ENCODE peak calls at places on chromosomes 6 and 20, in seven cellular contexts. One of them, this sample, is unnamed.
A peak's percentile ranks its signal among the peaks of the same experiment; 100 is the strongest.

GRCh38 chr6:6729971-6730370 is 141.5 kb downstream of the LY86 start:
- DNase-seq in stimulated activated CD4-positive, alpha-beta T cell treated with anti-CD3 and anti-CD28 coated beads, Interleukin-2, amount 100 ng/mL, for 48 hours: no peak
- DNase-seq in AG20443: no peak
- DNase-seq in Panc1: no peak
- DNase-seq in activated CD8-positive, alpha-beta memory T cell treated with anti-CD3 and anti-CD28 coated beads, Interleukin-2, amount 50 U/mL, for 4 hours: no peak
- DNase-seq in NCI-H2107: no peak
- DNase-seq in NCI-H1694 treated with DMSO at 0.1 percent for 48 hours: no peak
- DNase-seq in this sample: no peak

GRCh38 chr6:21648475-21649050 is 55.0 kb downstream of the SOX4 start:
- DNase-seq in stimulated activated CD4-positive, alpha-beta T cell treated with anti-CD3 and anti-CD28 coated beads, Interleukin-2, amount 100 ng/mL, for 48 hours: no peak
- DNase-seq in AG20443: no peak
- DNase-seq in Panc1: no peak
- DNase-seq in activated CD8-positive, alpha-beta memory T cell treated with anti-CD3 and anti-CD28 coated beads, Interleukin-2, amount 50 U/mL, for 4 hours: no peak
- DNase-seq in NCI-H2107: no peak
- DNase-seq in NCI-H1694 treated with DMSO at 0.1 percent for 48 hours: no peak
- DNase-seq in this sample: peak; percentile 75

GRCh38 chr6:159169193-159169555 is at the start of gene FNDC1:
- DNase-seq in stimulated activated CD4-positive, alpha-beta T cell treated with anti-CD3 and anti-CD28 coated beads, Interleukin-2, amount 100 ng/mL, for 48 hours: peak; percentile 71
- DNase-seq in AG20443: peak; percentile 86
- DNase-seq in Panc1: no peak
- DNase-seq in activated CD8-positive, alpha-beta memory T cell treated with anti-CD3 and anti-CD28 coated beads, Interleukin-2, amount 50 U/mL, for 4 hours: no peak
- DNase-seq in NCI-H2107: no peak
- DNase-seq in NCI-H1694 treated with DMSO at 0.1 percent for 48 hours: no peak
- DNase-seq in this sample: peak; percentile 42

GRCh38 chr20:63696628-63697356 is at the start of gene TNFRSF6B:
- DNase-seq in stimulated activated CD4-positive, alpha-beta T cell treated with anti-CD3 and anti-CD28 coated beads, Interleukin-2, amount 100 ng/mL, for 48 hours: no peak
- DNase-seq in AG20443: no peak
- DNase-seq in Panc1: no peak
- DNase-seq in activated CD8-positive, alpha-beta memory T cell treated with anti-CD3 and anti-CD28 coated beads, Interleukin-2, amount 50 U/mL, for 4 hours: no peak
- DNase-seq in NCI-H2107: no peak
- DNase-seq in NCI-H1694 treated with DMSO at 0.1 percent for 48 hours: no peak
- DNase-seq in this sample: no peak

GRCh38 chr6:157229733-157230132 is 93.6 kb downstream of the TMEM242 start:
- DNase-seq in stimulated activated CD4-positive, alpha-beta T cell treated with anti-CD3 and anti-CD28 coated beads, Interleukin-2, amount 100 ng/mL, for 48 hours: no peak
- DNase-seq in AG20443: no peak
- DNase-seq in Panc1: no peak
- DNase-seq in activated CD8-positive, alpha-beta memory T cell treated with anti-CD3 and anti-CD28 coated beads, Interleukin-2, amount 50 U/mL, for 4 hours: no peak
- DNase-seq in NCI-H2107: peak; percentile 92
- DNase-seq in NCI-H1694 treated with DMSO at 0.1 percent for 48 hours: peak; percentile 25
- DNase-seq in this sample: peak; percentile 99

GRCh38 chr6:151534576-151534975 is 40.8 kb downstream of the CCDC170 start:
- DNase-seq in stimulated activated CD4-positive, alpha-beta T cell treated with anti-CD3 and anti-CD28 coated beads, Interleukin-2, amount 100 ng/mL, for 48 hours: no peak
- DNase-seq in AG20443: no peak
- DNase-seq in Panc1: no peak
- DNase-seq in activated CD8-positive, alpha-beta memory T cell treated with anti-CD3 and anti-CD28 coated beads, Interleukin-2, amount 50 U/mL, for 4 hours: no peak
- DNase-seq in NCI-H2107: no peak
- DNase-seq in NCI-H1694 treated with DMSO at 0.1 percent for 48 hours: no peak
- DNase-seq in this sample: no peak

GRCh38 chr6:227074-227782 is 65.1 kb upstream of the DUSP22 start:
- DNase-seq in stimulated activated CD4-positive, alpha-beta T cell treated with anti-CD3 and anti-CD28 coated beads, Interleukin-2, amount 100 ng/mL, for 48 hours: no peak
- DNase-seq in AG20443: peak; percentile 52
- DNase-seq in Panc1: no peak
- DNase-seq in activated CD8-positive, alpha-beta memory T cell treated with anti-CD3 and anti-CD28 coated beads, Interleukin-2, amount 50 U/mL, for 4 hours: no peak
- DNase-seq in NCI-H2107: no peak
- DNase-seq in NCI-H1694 treated with DMSO at 0.1 percent for 48 hours: no peak
- DNase-seq in this sample: peak; percentile 13

GRCh38 chr6:37641546-37641945 is 56.1 kb downstream of the MDGA1 start:
- DNase-seq in stimulated activated CD4-positive, alpha-beta T cell treated with anti-CD3 and anti-CD28 coated beads, Interleukin-2, amount 100 ng/mL, for 48 hours: no peak
- DNase-seq in AG20443: no peak
- DNase-seq in Panc1: no peak
- DNase-seq in activated CD8-positive, alpha-beta memory T cell treated with anti-CD3 and anti-CD28 coated beads, Interleukin-2, amount 50 U/mL, for 4 hours: no peak
- DNase-seq in NCI-H2107: no peak
- DNase-seq in NCI-H1694 treated with DMSO at 0.1 percent for 48 hours: no peak
- DNase-seq in this sample: no peak

GRCh38 chr6:107740496-107741190 is 83.5 kb downstream of the SCML4 start:
- DNase-seq in stimulated activated CD4-positive, alpha-beta T cell treated with anti-CD3 and anti-CD28 coated beads, Interleukin-2, amount 100 ng/mL, for 48 hours: no peak
- DNase-seq in AG20443: peak; percentile 41
- DNase-seq in Panc1: no peak
- DNase-seq in activated CD8-positive, alpha-beta memory T cell treated with anti-CD3 and anti-CD28 coated beads, Interleukin-2, amount 50 U/mL, for 4 hours: no peak
- DNase-seq in NCI-H2107: no peak
- DNase-seq in NCI-H1694 treated with DMSO at 0.1 percent for 48 hours: no peak
- DNase-seq in this sample: no peak

GRCh38 chr20:53023717-53024116 is 51.6 kb downstream of the TSHZ2 start:
- DNase-seq in stimulated activated CD4-positive, alpha-beta T cell treated with anti-CD3 and anti-CD28 coated beads, Interleukin-2, amount 100 ng/mL, for 48 hours: no peak
- DNase-seq in AG20443: peak; percentile 56
- DNase-seq in Panc1: no peak
- DNase-seq in activated CD8-positive, alpha-beta memory T cell treated with anti-CD3 and anti-CD28 coated beads, Interleukin-2, amount 50 U/mL, for 4 hours: no peak
- DNase-seq in NCI-H2107: no peak
- DNase-seq in NCI-H1694 treated with DMSO at 0.1 percent for 48 hours: no peak
- DNase-seq in this sample: peak; percentile 80

GRCh38 chr6:151430886-151431285 is 21.0 kb downstream of the RMND1 start:
- DNase-seq in stimulated activated CD4-positive, alpha-beta T cell treated with anti-CD3 and anti-CD28 coated beads, Interleukin-2, amount 100 ng/mL, for 48 hours: no peak
- DNase-seq in AG20443: no peak
- DNase-seq in Panc1: no peak
- DNase-seq in activated CD8-positive, alpha-beta memory T cell treated with anti-CD3 and anti-CD28 coated beads, Interleukin-2, amount 50 U/mL, for 4 hours: no peak
- DNase-seq in NCI-H2107: no peak
- DNase-seq in NCI-H1694 treated with DMSO at 0.1 percent for 48 hours: no peak
- DNase-seq in this sample: peak; percentile 6

GRCh38 chr6:157225575-157225995 is 97.7 kb downstream of the TMEM242 start:
- DNase-seq in stimulated activated CD4-positive, alpha-beta T cell treated with anti-CD3 and anti-CD28 coated beads, Interleukin-2, amount 100 ng/mL, for 48 hours: no peak
- DNase-seq in AG20443: peak; percentile 38
- DNase-seq in Panc1: no peak
- DNase-seq in activated CD8-positive, alpha-beta memory T cell treated with anti-CD3 and anti-CD28 coated beads, Interleukin-2, amount 50 U/mL, for 4 hours: no peak
- DNase-seq in NCI-H2107: no peak
- DNase-seq in NCI-H1694 treated with DMSO at 0.1 percent for 48 hours: no peak
- DNase-seq in this sample: no peak

This sample was measured in NCI-H69.